ENCODE peak calls at places on chromosome 5, in six cellular contexts. D is progenitor cell of endocrine pancreas, F is heart right ventricle, O is vagina, Y is GM12864, A is choroid plexus epithelial cell. T is an unnamed sample.

GRCh38 chr5:87137280-87137679 is 130.4 kb upstream of the RASA1 start:
- DNase-seq in D (no peak), F (peak; percentile 27), O (no peak), Y (no peak), A (no peak), T (no peak)

GRCh38 chr5:160047362-160047761 is 38.4 kb downstream of the TTC1 start:
- DNase-seq in D (no peak), F (no peak), O (no peak), Y (no peak), A (no peak), T (no peak)

GRCh38 chr5:112668911-112669310 is 68.8 kb upstream of the APC start:
- DNase-seq in D (no peak), F (no peak), O (no peak), Y (no peak), A (no peak), T (no peak)

GRCh38 chr5:66170196-66170919 is 26.3 kb downstream of the SREK1 start:
- DNase-seq in D (no peak), F (no peak), O (no peak), Y (no peak), A (no peak), T (no peak)

GRCh38 chr5:169302491-169303118 is 1.7 kb upstream of the SLIT3 start:
- DNase-seq in D (peak; percentile 72), F (peak; percentile 61), O (no peak), Y (peak; percentile 41), A (peak; percentile 88), T (peak; percentile 82)

GRCh38 chr5:43193171-43193951 is 1.3 kb downstream of the NIM1K start:
- DNase-seq in D (no peak), F (no peak), O (no peak), Y (no peak), A (peak; percentile 96), T (no peak)

GRCh38 chr5:32852535-32852934 is 141.4 kb downstream of the NPR3 start:
- DNase-seq in D (no peak), F (no peak), O (no peak), Y (no peak), A (peak; percentile 93), T (no peak)

GRCh38 chr5:43467100-43467499 is 16.6 kb downstream of the TMEM267 start:
- DNase-seq in D (no peak), F (no peak), O (no peak), Y (no peak), A (no peak), T (no peak)